ENCODE peak calls at places on chromosomes 6 and 20, in five cellular contexts. One of them, this sample, is unnamed.
A peak's percentile ranks its signal among the peaks of the same experiment; 100 is the strongest.

GRCh38 chr6:127775371-127775770 is 125.5 kb downstream of the THEMIS start:
- DNase-seq in GM19239: no peak
- DNase-seq in HTR-8/SVneo: no peak
- DNase-seq in nucleus accumbens: no peak
- DNase-seq in ACHN: no peak
- DNase-seq in this sample: no peak

GRCh38 chr6:154343473-154344308 is 12.9 kb downstream of the IPCEF1 start:
- DNase-seq in GM19239: no peak
- DNase-seq in HTR-8/SVneo: no peak
- DNase-seq in nucleus accumbens: no peak
- DNase-seq in ACHN: peak; percentile 80
- DNase-seq in this sample: no peak

GRCh38 chr20:62055106-62055861 is 10.4 kb downstream of the TAF4 start:
- DNase-seq in GM19239: no peak
- DNase-seq in HTR-8/SVneo: no peak
- DNase-seq in nucleus accumbens: no peak
- DNase-seq in ACHN: no peak
- DNase-seq in this sample: no peak

GRCh38 chr6:30747300-30747687 is 2.9 kb upstream of the IER3 start:
- DNase-seq in GM19239: no peak
- DNase-seq in HTR-8/SVneo: no peak
- DNase-seq in nucleus accumbens: no peak
- DNase-seq in ACHN: no peak
- DNase-seq in this sample: no peak

GRCh38 chr6:63415286-63415685 is 95.5 kb upstream of the LGSN start:
- DNase-seq in GM19239: no peak
- DNase-seq in HTR-8/SVneo: no peak
- DNase-seq in nucleus accumbens: no peak
- DNase-seq in ACHN: no peak
- DNase-seq in this sample: no peak

GRCh38 chr6:113082691-113083090 is 735.6 kb downstream of the RFPL4B start:
- DNase-seq in GM19239: no peak
- DNase-seq in HTR-8/SVneo: peak; percentile 23
- DNase-seq in nucleus accumbens: no peak
- DNase-seq in ACHN: no peak
- DNase-seq in this sample: peak; percentile 56

GRCh38 chr6:142746524-142746923 is 198.5 kb downstream of the HIVEP2 start:
- DNase-seq in GM19239: peak; percentile 18
- DNase-seq in HTR-8/SVneo: peak; percentile 28
- DNase-seq in nucleus accumbens: peak; percentile 3
- DNase-seq in ACHN: peak; percentile 50
- DNase-seq in this sample: no peak

GRCh38 chr20:19212524-19213502 is at the start of gene SLC24A3:
- DNase-seq in GM19239: peak; percentile 47
- DNase-seq in HTR-8/SVneo: no peak
- DNase-seq in nucleus accumbens: peak; percentile 59
- DNase-seq in ACHN: no peak
- DNase-seq in this sample: no peak

GRCh38 chr6:33750244-33750991 is 3.7 kb upstream of the IP6K3 start:
- DNase-seq in GM19239: no peak
- DNase-seq in HTR-8/SVneo: no peak
- DNase-seq in nucleus accumbens: no peak
- DNase-seq in ACHN: no peak
- DNase-seq in this sample: no peak

GRCh38 chr6:79215233-79215824 is 19.2 kb downstream of the HMGN3 start:
- DNase-seq in GM19239: no peak
- DNase-seq in HTR-8/SVneo: no peak
- DNase-seq in nucleus accumbens: no peak
- DNase-seq in ACHN: no peak
- DNase-seq in this sample: peak; percentile 23

GRCh38 chr6:167161895-167162467 is 4.2 kb upstream of the GPR31 start:
- DNase-seq in GM19239: no peak
- DNase-seq in HTR-8/SVneo: no peak
- DNase-seq in nucleus accumbens: no peak
- DNase-seq in ACHN: no peak
- DNase-seq in this sample: no peak

GRCh38 chr6:24228681-24229255 is 102.8 kb downstream of the NRSN1 start:
- DNase-seq in GM19239: no peak
- DNase-seq in HTR-8/SVneo: peak; percentile 58
- DNase-seq in nucleus accumbens: no peak
- DNase-seq in ACHN: peak; percentile 73
- DNase-seq in this sample: peak; percentile 28

GRCh38 chr6:26330835-26331808 is 33.9 kb upstream of the BTN3A2 start:
- DNase-seq in GM19239: no peak
- DNase-seq in HTR-8/SVneo: no peak
- DNase-seq in nucleus accumbens: no peak
- DNase-seq in ACHN: peak; percentile 47
- DNase-seq in this sample: no peak

GRCh38 chr6:82740066-82740465 is 325.6 kb downstream of the UBE3D start:
- DNase-seq in GM19239: no peak
- DNase-seq in HTR-8/SVneo: no peak
- DNase-seq in nucleus accumbens: no peak
- DNase-seq in ACHN: no peak
- DNase-seq in this sample: no peak

GRCh38 chr20:43985121-43985520 is 70.5 kb downstream of the TOX2 start:
- DNase-seq in GM19239: no peak
- DNase-seq in HTR-8/SVneo: no peak
- DNase-seq in nucleus accumbens: no peak
- DNase-seq in ACHN: no peak
- DNase-seq in this sample: no peak

GRCh38 chr20:47603260-47603659 is 101.6 kb downstream of the NCOA3 start:
- DNase-seq in GM19239: no peak
- DNase-seq in HTR-8/SVneo: no peak
- DNase-seq in nucleus accumbens: no peak
- DNase-seq in ACHN: no peak
- DNase-seq in this sample: no peak

GRCh38 chr20:1304711-1305515 is 24.0 kb downstream of the SDCBP2 start:
- DNase-seq in GM19239: no peak
- DNase-seq in HTR-8/SVneo: no peak
- DNase-seq in nucleus accumbens: no peak
- DNase-seq in ACHN: no peak
- DNase-seq in this sample: no peak

GRCh38 chr6:36676142-36677058 is 2.1 kb upstream of the CDKN1A start:
- DNase-seq in GM19239: no peak
- DNase-seq in HTR-8/SVneo: no peak
- DNase-seq in nucleus accumbens: no peak
- DNase-seq in ACHN: peak; percentile 57
- DNase-seq in this sample: no peak

GRCh38 chr20:32966382-32966781 is 37.9 kb downstream of the SUN5 start:
- DNase-seq in GM19239: no peak
- DNase-seq in HTR-8/SVneo: no peak
- DNase-seq in nucleus accumbens: no peak
- DNase-seq in ACHN: no peak
- DNase-seq in this sample: no peak

GRCh38 chr6:33276864-33277662 is at the start of gene B3GALT4:
- DNase-seq in GM19239: no peak
- DNase-seq in HTR-8/SVneo: peak; percentile 39
- DNase-seq in nucleus accumbens: peak; percentile 67
- DNase-seq in ACHN: peak; percentile 74
- DNase-seq in this sample: no peak

GRCh38 chr20:461254-462198 is 807 bp downstream of the TBC1D20 start:
- DNase-seq in GM19239: peak; percentile 51
- DNase-seq in HTR-8/SVneo: peak; percentile 48
- DNase-seq in nucleus accumbens: peak; percentile 41
- DNase-seq in ACHN: peak; percentile 43
- DNase-seq in this sample: no peak

GRCh38 chr6:127247114-127248096 is 19.3 kb upstream of the RNF146 start:
- DNase-seq in GM19239: no peak
- DNase-seq in HTR-8/SVneo: no peak
- DNase-seq in nucleus accumbens: no peak
- DNase-seq in ACHN: no peak
- DNase-seq in this sample: no peak

GRCh38 chr6:85186546-85187170 is 263.2 kb upstream of the NT5E start:
- DNase-seq in GM19239: no peak
- DNase-seq in HTR-8/SVneo: no peak
- DNase-seq in nucleus accumbens: no peak
- DNase-seq in ACHN: no peak
- DNase-seq in this sample: no peak

GRCh38 chr6:165184192-165184979 is 125.0 kb downstream of the C6orf118 start:
- DNase-seq in GM19239: no peak
- DNase-seq in HTR-8/SVneo: no peak
- DNase-seq in nucleus accumbens: peak; percentile 67
- DNase-seq in ACHN: no peak
- DNase-seq in this sample: no peak

GRCh38 chr6:37279366-37280134 is 21.6 kb upstream of the TMEM217 start:
- DNase-seq in GM19239: no peak
- DNase-seq in HTR-8/SVneo: no peak
- DNase-seq in nucleus accumbens: no peak
- DNase-seq in ACHN: no peak
- DNase-seq in this sample: no peak

GRCh38 chr6:3222506-3223038 is 4.9 kb downstream of the TUBB2B start:
- DNase-seq in GM19239: no peak
- DNase-seq in HTR-8/SVneo: no peak
- DNase-seq in nucleus accumbens: no peak
- DNase-seq in ACHN: no peak
- DNase-seq in this sample: no peak

GRCh38 chr6:110951986-110952794 is 6.3 kb upstream of the GTF3C6 start:
- DNase-seq in GM19239: no peak
- DNase-seq in HTR-8/SVneo: peak; percentile 44
- DNase-seq in nucleus accumbens: no peak
- DNase-seq in ACHN: peak; percentile 91
- DNase-seq in this sample: no peak

GRCh38 chr6:91299544-91300491 is 712.9 kb upstream of the MAP3K7 start:
- DNase-seq in GM19239: no peak
- DNase-seq in HTR-8/SVneo: no peak
- DNase-seq in nucleus accumbens: no peak
- DNase-seq in ACHN: no peak
- DNase-seq in this sample: peak; percentile 83

GRCh38 chr6:47047479-47048411 is 5.6 kb upstream of the ADGRF1 start:
- DNase-seq in GM19239: peak; percentile 9
- DNase-seq in HTR-8/SVneo: peak; percentile 70
- DNase-seq in nucleus accumbens: peak; percentile 2
- DNase-seq in ACHN: peak; percentile 67
- DNase-seq in this sample: peak; percentile 74